ENCODE peak calls at places on chromosome 5, in six cellular contexts. C, G, P, M, J and S are unnamed samples.
A peak's percentile ranks its signal among the peaks of the same experiment; 100 is the strongest.

GRCh38 chr5:144289277-144289676 is 118.6 kb downstream of the KCTD16 start:
- DNase-seq in G (no peak), J (no peak), P (no peak), M (no peak), C (no peak), S (no peak)

GRCh38 chr5:170576602-170577584 is 73.1 kb downstream of the KCNIP1 start:
- DNase-seq in M (no peak), J (no peak), G (no peak), C (no peak), P (no peak), S (no peak)

GRCh38 chr5:117738571-117738970 is 1163.9 kb upstream of the SEMA6A start:
- DNase-seq in M (no peak), P (no peak), C (no peak), J (no peak), G (no peak), S (no peak)

GRCh38 chr5:72009280-72009679 is 98.0 kb upstream of the MAP1B start:
- DNase-seq in M (no peak), P (no peak), C (no peak), G (no peak), J (no peak), S (no peak)

GRCh38 chr5:15594922-15595568 is 95.1 kb downstream of the FBXL7 start:
- DNase-seq in P (no peak), M (no peak), J (no peak), G (no peak), C (no peak), S (no peak)

GRCh38 chr5:58406394-58406793 is 53.5 kb downstream of the PLK2 start:
- DNase-seq in P (no peak), M (no peak), C (peak; percentile 33), G (no peak), J (no peak), S (no peak)

GRCh38 chr5:138849439-138849838 is 25.7 kb downstream of the LRRTM2 start:
- DNase-seq in G (peak; percentile 36), J (no peak), M (no peak), C (no peak), P (no peak), S (no peak)

GRCh38 chr5:50727149-50727496 is 60.7 kb downstream of the PARP8 start:
- DNase-seq in J (no peak), M (no peak), G (no peak), C (no peak), P (no peak), S (no peak)

GRCh38 chr5:6322163-6322713 is 56.1 kb downstream of the MED10 start:
- DNase-seq in C (no peak), J (no peak), G (no peak), M (no peak), P (no peak), S (no peak)

GRCh38 chr5:141656396-141656795 is 5.2 kb upstream of the FCHSD1 start:
- DNase-seq in M (no peak), G (no peak), J (no peak), C (no peak), P (no peak), S (no peak)

GRCh38 chr5:133244242-133244641 is 192.4 kb downstream of the HSPA4 start:
- DNase-seq in G (peak; percentile 68), J (peak; percentile 65), C (no peak), M (no peak), P (no peak), S (peak; percentile 68)

GRCh38 chr5:45279109-45279508 is 417.1 kb downstream of the HCN1 start:
- DNase-seq in M (no peak), P (no peak), G (no peak), J (peak; percentile 18), C (no peak), S (no peak)

GRCh38 chr5:57157666-57158065 is 16.2 kb upstream of the GPBP1 start:
- DNase-seq in P (no peak), M (no peak), G (no peak), C (no peak), J (no peak), S (no peak)

GRCh38 chr5:64292611-64293215 is 127.1 kb downstream of the RNF180 start:
- DNase-seq in M (no peak), P (no peak), J (no peak), C (no peak), G (no peak), S (no peak)

GRCh38 chr5:127854520-127854919 is 151.3 kb downstream of the CCDC192 start:
- DNase-seq in C (no peak), J (no peak), G (no peak), P (no peak), M (no peak), S (no peak)

GRCh38 chr5:15852949-15853348 is 326.6 kb downstream of the MARCHF11 start:
- DNase-seq in C (no peak), P (no peak), J (no peak), M (no peak), G (no peak), S (no peak)

GRCh38 chr5:132458226-132458560 is 32.4 kb downstream of the IRF1 start:
- DNase-seq in M (no peak), C (no peak), P (no peak), G (peak; percentile 68), J (no peak), S (no peak)

GRCh38 chr5:135458921-135459331 is 6.8 kb upstream of the TIFAB start:
- DNase-seq in J (no peak), C (no peak), M (peak; percentile 55), G (peak; percentile 35), P (no peak), S (no peak)

DNA sequence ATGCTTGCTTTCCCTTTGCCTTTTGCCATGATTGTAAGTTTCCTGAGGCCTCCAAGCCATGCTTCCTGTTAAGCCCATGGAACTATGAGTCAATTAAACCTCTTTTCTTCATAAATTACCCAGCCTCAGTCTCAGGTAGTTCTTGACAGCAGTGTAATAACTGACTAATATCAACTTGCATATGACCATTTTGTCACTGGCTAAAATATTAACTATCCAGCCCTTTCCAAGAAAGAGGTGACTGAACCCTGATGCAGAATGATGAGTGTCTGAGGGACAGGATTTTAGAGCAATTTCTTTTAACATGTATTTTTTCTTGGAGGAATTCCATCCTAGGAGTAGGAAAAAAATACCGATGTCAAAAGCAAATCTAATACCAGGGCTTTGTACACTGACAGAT is 266.1 kb downstream of the SEMA5A start:
- DNase-seq in M (no peak), G (no peak), P (no peak), C (no peak), J (no peak), S (no peak)
- TF ChIP-seq USF2 in M (no peak), G (no peak), P (no peak), C (no peak), J (no peak), S (no peak)

GRCh38 chr5:17189381-17190036 is 27.9 kb upstream of the BASP1 start:
- DNase-seq in J (peak; percentile 65), G (peak; percentile 86), P (peak; percentile 24), C (peak; percentile 66), M (peak; percentile 54), S (peak; percentile 83)
- TF ChIP-seq USF2 in J (no peak), G (no peak), P (no peak), C (no peak), M (no peak), S (no peak)

GRCh38 chr5:150306775-150307174 is 4.1 kb upstream of the ARSI start:
- DNase-seq in J (no peak), G (no peak), M (no peak), P (no peak), C (no peak), S (no peak)

GRCh38 chr5:150311015-150311692 is 8.4 kb upstream of the ARSI start:
- DNase-seq in G (no peak), J (no peak), M (no peak), P (no peak), C (no peak), S (no peak)

GRCh38 chr5:150307617-150308426 is 5.1 kb upstream of the ARSI start:
- DNase-seq in C (no peak), G (no peak), J (peak; percentile 99), M (no peak), P (no peak), S (no peak)

GRCh38 chr5:150309898-150310269 is 7.2 kb upstream of the ARSI start:
- DNase-seq in J (no peak), G (no peak), M (no peak), C (no peak), P (no peak), S (no peak)

GRCh38 chr5:150309101-150309897 is 6.6 kb upstream of the ARSI start:
- DNase-seq in G (no peak), J (no peak), C (no peak), M (no peak), P (no peak), S (no peak)
- TF ChIP-seq USF2 in G (no peak), J (no peak), C (no peak), M (no peak), P (no peak), S (no peak)

DNA sequence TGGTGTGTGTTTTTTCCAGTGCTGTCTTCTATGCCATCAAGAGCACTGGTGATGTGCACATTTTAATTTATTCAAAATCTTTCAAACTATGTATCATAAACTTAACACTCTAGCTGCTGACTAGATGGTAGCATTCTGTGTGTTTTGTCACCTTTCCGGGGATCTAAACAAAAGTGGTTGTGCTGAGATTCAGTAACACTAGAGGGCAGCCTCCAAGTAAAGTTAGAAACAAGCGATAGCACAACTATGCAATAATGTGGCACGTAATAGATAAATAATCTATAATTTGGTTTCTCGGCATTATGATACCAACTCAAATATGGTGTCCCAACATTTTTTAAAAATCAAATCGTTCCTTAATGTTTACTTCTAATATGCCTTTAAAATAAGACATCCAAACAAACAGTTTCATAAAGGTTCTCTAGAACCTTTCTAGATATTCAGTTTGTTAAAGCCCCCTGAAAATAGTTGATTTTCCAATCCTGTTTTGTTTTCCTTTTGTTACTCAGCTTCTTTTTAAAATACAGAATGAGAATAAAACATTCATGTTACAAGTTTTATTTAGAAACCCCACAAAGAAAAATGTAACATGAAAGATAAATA is 16.9 kb downstream of the SEMA6A start:
- DNase-seq in C (no peak), P (no peak), M (peak; percentile 22), J (peak; percentile 39), G (peak; percentile 8), S (peak; percentile 33)
- TF ChIP-seq USF2 in C (no peak), P (no peak), M (no peak), J (no peak), G (no peak), S (no peak)

GRCh38 chr5:36692791-36693763 is 86.7 kb downstream of the SLC1A3 start:
- DNase-seq in J (peak; percentile 36), M (peak; percentile 74), G (peak; percentile 53), C (peak; percentile 58), P (no peak), S (peak; percentile 62)
- TF ChIP-seq USF2 in J (no peak), M (no peak), G (no peak), C (no peak), P (no peak), S (no peak)

GRCh38 chr5:42520203-42520602 is 97.0 kb downstream of the GHR start:
- DNase-seq in M (no peak), P (no peak), C (no peak), J (no peak), G (no peak), S (no peak)

GRCh38 chr5:42531611-42532010 is 108.4 kb downstream of the GHR start:
- DNase-seq in M (no peak), J (no peak), G (no peak), C (no peak), P (no peak), S (no peak)

GRCh38 chr5:42520957-42521356 is 97.7 kb downstream of the GHR start:
- DNase-seq in P (no peak), M (no peak), J (no peak), G (no peak), C (no peak), S (no peak)

GRCh38 chr5:42522783-42523182 is 99.5 kb downstream of the GHR start:
- DNase-seq in G (no peak), M (no peak), C (no peak), J (no peak), P (no peak), S (no peak)

GRCh38 chr5:42526179-42526578 is 102.9 kb downstream of the GHR start:
- DNase-seq in P (no peak), C (no peak), G (no peak), J (no peak), M (no peak), S (no peak)
- TF ChIP-seq USF2 in P (no peak), C (no peak), G (no peak), J (no peak), M (no peak), S (no peak)